ENCODE peak calls at places on chromosomes 7 and 10, in eight cellular contexts. L is CD8-positive, alpha-beta memory T cell; S is right atrium auricular region; E is A549; Q is left ventricle myocardium inferior; O is skeletal muscle cell; A is body of pancreas; V is GM12864. T is an unnamed sample.
A peak's percentile ranks its signal among the peaks of the same experiment; 100 is the strongest.

GRCh38 chr10:76303682-76304316 is 872.4 kb downstream of the LRMDA start:
- DNase-seq in L (no peak), S (peak; percentile 80), E (peak; percentile 61), Q (peak; percentile 72), O (peak; percentile 46), A (peak; percentile 85), V (no peak), T (no peak)

GRCh38 chr7:26667514-26668133 is 196.8 kb downstream of the SKAP2 start:
- DNase-seq in L (peak; percentile 57), S (peak; percentile 61), E (peak; percentile 47), Q (no peak), O (peak; percentile 81), A (peak; percentile 90), V (peak; percentile 39), T (peak; percentile 38)

GRCh38 chr7:18941197-18941596 is 176.2 kb downstream of the TWIST1 start:
- DNase-seq in L (no peak), S (no peak), E (no peak), Q (no peak), O (peak; percentile 78), A (no peak), V (no peak), T (no peak)

GRCh38 chr7:80699030-80699638 is 60.7 kb downstream of the CD36 start:
- DNase-seq in L (peak; percentile 7), S (no peak), E (peak; percentile 17), Q (no peak), O (no peak), A (no peak), V (peak; percentile 2), T (no peak)

GRCh38 chr7:134826105-134826504 is 46.7 kb downstream of the CALD1 start:
- DNase-seq in L (no peak), S (no peak), E (no peak), Q (no peak), O (peak; percentile 80), A (no peak), V (no peak), T (no peak)

GRCh38 chr7:82335927-82336326 is 107.7 kb downstream of the CACNA2D1 start:
- DNase-seq in L (no peak), S (no peak), E (no peak), Q (no peak), O (no peak), A (peak; percentile 52), V (no peak), T (no peak)

GRCh38 chr10:49092477-49092876 is 22.8 kb downstream of the VSTM4 start:
- DNase-seq in L (no peak), S (peak; percentile 50), E (no peak), Q (no peak), O (no peak), A (no peak), V (no peak), T (no peak)

GRCh38 chr10:83166344-83166743 is 973.0 kb upstream of the GHITM start:
- DNase-seq in L (no peak), S (no peak), E (no peak), Q (no peak), O (no peak), A (peak; percentile 32), V (no peak), T (no peak)

GRCh38 chr7:117995850-117996650 is 122.8 kb upstream of the CTTNBP2 start:
- DNase-seq in L (no peak), S (no peak), E (no peak), Q (no peak), O (no peak), A (no peak), V (no peak), T (no peak)

GRCh38 chr10:63628526-63629362 is 107.5 kb downstream of the REEP3 start:
- DNase-seq in L (peak; percentile 24), S (peak; percentile 77), E (no peak), Q (peak; percentile 68), O (no peak), A (peak; percentile 73), V (peak; percentile 85), T (peak; percentile 69)

GRCh38 chr7:100785878-100786277 is 41.4 kb downstream of the EPHB4 start:
- DNase-seq in L (no peak), S (no peak), E (no peak), Q (no peak), O (no peak), A (no peak), V (no peak), T (no peak)

GRCh38 chr10:99538287-99538917 is 5.7 kb downstream of the NKX2-3 start:
- DNase-seq in L (no peak), S (no peak), E (no peak), Q (no peak), O (no peak), A (no peak), V (no peak), T (no peak)

GRCh38 chr7:120985130-120985758 is 3.3 kb upstream of the CPED1 start:
- DNase-seq in L (no peak), S (no peak), E (no peak), Q (no peak), O (no peak), A (no peak), V (no peak), T (no peak)

DNA sequence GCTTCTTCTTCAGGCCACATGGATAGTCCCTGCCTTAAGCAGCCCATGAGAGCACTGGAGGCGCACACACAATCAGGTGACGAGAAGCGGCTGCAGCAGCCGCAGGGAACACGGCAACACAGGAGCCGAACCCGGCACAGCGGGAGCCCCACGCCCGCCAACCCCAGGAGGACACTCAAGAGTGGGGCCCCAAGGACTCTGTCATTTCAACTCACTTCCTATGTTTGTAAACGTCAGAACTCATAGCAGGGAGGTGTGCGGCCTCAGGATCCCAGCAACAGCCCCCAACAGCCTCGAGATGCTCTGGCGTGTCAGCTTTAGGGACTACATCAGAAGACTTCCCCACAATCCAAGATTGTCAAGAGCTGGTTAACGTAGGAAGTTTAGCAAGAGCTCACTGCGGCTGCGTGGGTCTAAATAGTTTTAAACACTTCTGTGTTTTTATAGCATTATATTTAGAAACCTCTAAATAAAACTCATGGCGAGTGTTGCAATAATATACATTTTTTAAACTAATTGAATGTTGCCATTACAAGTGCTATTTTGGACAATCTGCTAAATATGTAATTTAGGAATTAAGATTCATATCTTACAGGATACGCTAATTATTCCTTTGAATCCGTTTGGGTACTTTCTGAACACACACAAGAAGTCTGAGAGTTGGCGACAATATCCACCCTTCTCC is 123.4 kb downstream of the MAD1L1 start:
- DNase-seq in L (no peak), S (no peak), E (no peak), Q (no peak), O (no peak), A (no peak), V (no peak), T (no peak)
- H3K4me3 ChIP-seq in L (no peak overlapping the region), S (no peak overlapping the region), E (no peak overlapping the region), Q (no peak overlapping the region), O (no peak overlapping the region), A (no peak overlapping the region), V (no peak overlapping the region), T (no peak overlapping the region)

GRCh38 chr7:159240962-159241361 is 96.3 kb upstream of the VIPR2 start:
- DNase-seq in L (no peak), S (no peak), E (no peak), Q (no peak), O (no peak), A (no peak), V (no peak), T (no peak)

GRCh38 chr7:159247910-159248309 is 103.2 kb upstream of the VIPR2 start:
- DNase-seq in L (no peak), S (no peak), E (no peak), Q (no peak), O (no peak), A (no peak), V (no peak), T (no peak)

GRCh38 chr7:159246702-159247480 is 102.2 kb upstream of the VIPR2 start:
- DNase-seq in L (no peak), S (no peak), E (no peak), Q (no peak), O (no peak), A (no peak), V (no peak), T (no peak)
- H3K4me3 ChIP-seq in L (no peak overlapping the region), S (no peak overlapping the region), E (no peak overlapping the region), Q (no peak overlapping the region), O (no peak overlapping the region), A (no peak overlapping the region), V (no peak overlapping the region), T (no peak overlapping the region)

GRCh38 chr7:2920956-2921708 is 77.0 kb upstream of the GNA12 start:
- DNase-seq in L (no peak), S (no peak), E (no peak), Q (no peak), O (no peak), A (peak; percentile 31), V (no peak), T (no peak)
- H3K4me3 ChIP-seq in L (no peak overlapping the region), S (no peak overlapping the region), E (no peak overlapping the region), Q (no peak overlapping the region), O (no peak overlapping the region), A (no peak overlapping the region), V (no peak overlapping the region), T (no peak overlapping the region)

DNA sequence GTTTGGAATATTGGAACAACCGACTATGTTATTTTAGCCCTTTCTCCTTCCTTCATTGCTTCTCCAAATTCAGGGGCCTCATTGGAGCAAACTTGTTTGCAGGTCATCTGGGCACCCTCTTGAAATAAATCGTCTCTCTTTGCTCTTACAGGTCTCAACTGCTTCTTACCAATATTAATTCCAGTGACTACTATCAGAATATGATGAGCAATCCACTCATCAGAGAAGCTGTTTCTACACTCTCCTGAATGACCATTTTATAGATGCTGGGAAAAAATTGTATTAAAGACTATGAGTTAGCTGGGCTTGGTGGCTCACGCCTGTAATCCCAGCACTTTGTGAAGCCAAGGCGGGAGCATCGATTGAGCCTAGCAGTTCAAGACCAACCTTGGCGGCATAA is 12.5 kb upstream of the HNRNPF start:
- DNase-seq in L (no peak), S (no peak), E (no peak), Q (no peak), O (no peak), A (no peak), V (no peak), T (no peak)
- H3K4me3 ChIP-seq in L (no peak overlapping the region), S (no peak overlapping the region), E (peak overlapping the region; percentile 45), Q (peak overlapping the region; percentile 78), O (no peak overlapping the region), A (no peak overlapping the region), V (no peak overlapping the region), T (peak overlapping the region; percentile 64)

GRCh38 chr7:1669486-1669951 is 558 bp upstream of the ELFN1 start:
- DNase-seq in L (no peak), S (no peak), E (no peak), Q (no peak), O (no peak), A (no peak), V (no peak), T (no peak)

GRCh38 chr7:1672851-1673486 is 2.9 kb downstream of the ELFN1 start:
- DNase-seq in L (no peak), S (no peak), E (no peak), Q (no peak), O (no peak), A (no peak), V (no peak), T (no peak)

GRCh38 chr7:1671876-1672451 is 1.9 kb downstream of the ELFN1 start:
- DNase-seq in L (no peak), S (no peak), E (no peak), Q (no peak), O (no peak), A (no peak), V (no peak), T (no peak)

GRCh38 chr7:1669954-1670893 is at the start of gene ELFN1:
- DNase-seq in L (no peak), S (no peak), E (no peak), Q (no peak), O (no peak), A (no peak), V (no peak), T (no peak)

GRCh38 chr7:1670894-1671875 is 1.1 kb downstream of the ELFN1 start:
- DNase-seq in L (no peak), S (no peak), E (no peak), Q (no peak), O (no peak), A (no peak), V (no peak), T (no peak)
- H3K4me3 ChIP-seq in L (no peak overlapping the region), S (peak overlapping the region; percentile 47), E (peak overlapping the region; percentile 55), Q (peak overlapping the region; percentile 73), O (peak overlapping the region; percentile 43), A (no peak overlapping the region), V (no peak overlapping the region), T (no peak overlapping the region)